ENCODE peak calls at places on chromosomes 2 and 18, in nine cellular contexts. Y is ureter; D is DMS 273 treated with DMSO at 0.1 percent for 48 hours; K is globus pallidus; I is AG04449; S is NCI-H510A; G is activated CD4-positive, alpha-beta T cell treated with anti-CD3 and anti-CD28 coated beads, Interleukin-2, amount 50 U/mL, for 4 hours; O is NCI-H524 treated with DMSO at 0.1 percent for 48 hours; P is CD4-positive, alpha-beta T cell. N is an unnamed sample.
A peak's percentile ranks its signal among the peaks of the same experiment; 100 is the strongest.

GRCh38 chr18:24817150-24818068 is 357.0 kb downstream of the HRH4 start:
- DNase-seq in I (no peak), G (no peak), P (no peak), Y (no peak), O (no peak), D (no peak), K (peak; percentile 17), S (no peak), N (no peak)

GRCh38 chr2:76251342-76251741 is 540.6 kb upstream of the GCFC2 start:
- DNase-seq in S (no peak), I (no peak), Y (no peak), K (no peak), D (no peak), P (no peak), O (no peak), G (no peak), N (no peak)

GRCh38 chr2:46780411-46780800 is 135.2 kb downstream of the MCFD2 start:
- DNase-seq in P (no peak), O (no peak), I (no peak), G (no peak), K (no peak), D (no peak), S (no peak), Y (peak; percentile 74), N (no peak)

GRCh38 chr2:46815121-46815802 is 100.3 kb downstream of the MCFD2 start:
- DNase-seq in D (no peak), S (no peak), O (no peak), P (no peak), K (no peak), Y (no peak), G (no peak), I (no peak), N (no peak)

GRCh38 chr18:31297248-31297647 is 20.7 kb upstream of the DSG1 start:
- DNase-seq in O (no peak), G (no peak), Y (no peak), D (no peak), P (no peak), K (no peak), I (no peak), S (no peak), N (no peak)

GRCh38 chr2:100064165-100064564 is 78.2 kb downstream of the AFF3 start:
- DNase-seq in P (no peak), O (no peak), G (no peak), Y (no peak), D (no peak), I (no peak), K (no peak), S (no peak), N (no peak)

GRCh38 chr18:62331581-62332436 is 6.7 kb downstream of the TNFRSF11A start:
- DNase-seq in O (no peak), I (no peak), S (no peak), P (no peak), Y (no peak), K (no peak), G (no peak), D (no peak), N (no peak)

GRCh38 chr2:187500585-187501359 is 52.7 kb upstream of the CALCRL start:
- DNase-seq in S (peak; percentile 1), K (no peak), D (no peak), O (no peak), Y (no peak), G (no peak), I (no peak), P (no peak), N (no peak)

GRCh38 chr2:173355132-173355865 is 627 bp downstream of the CDCA7 start:
- DNase-seq in I (no peak), K (no peak), O (no peak), G (no peak), D (peak; percentile 32), Y (peak; percentile 46), P (no peak), S (peak; percentile 80), N (no peak)

GRCh38 chr2:16328521-16329190 is 337.0 kb downstream of the CYRIA start:
- DNase-seq in O (no peak), S (no peak), K (no peak), I (no peak), G (no peak), Y (no peak), D (no peak), P (no peak), N (no peak)

GRCh38 chr2:72133721-72134407 is 13.8 kb downstream of the CYP26B1 start:
- DNase-seq in D (no peak), S (no peak), G (no peak), O (no peak), K (no peak), I (no peak), Y (no peak), P (no peak), N (no peak)

GRCh38 chr18:2143666-2144065 is 427.6 kb downstream of the METTL4 start:
- DNase-seq in I (no peak), S (no peak), D (no peak), O (no peak), G (no peak), K (no peak), P (no peak), Y (no peak), N (no peak)

GRCh38 chr2:62559582-62559981 is 53.6 kb upstream of the TMEM17 start:
- DNase-seq in P (no peak), S (no peak), D (no peak), G (no peak), K (no peak), Y (no peak), O (no peak), I (no peak), N (no peak)

GRCh38 chr2:138276367-138276766 is 225.2 kb upstream of the SPOPL start:
- DNase-seq in O (peak; percentile 4), I (no peak), D (peak; percentile 28), K (no peak), P (no peak), Y (no peak), S (no peak), G (no peak), N (no peak)

GRCh38 chr2:56207760-56208159 is 24.0 kb downstream of the CCDC85A start:
- DNase-seq in I (no peak), Y (no peak), S (no peak), O (no peak), P (no peak), K (no peak), D (no peak), G (no peak), N (no peak)

GRCh38 chr2:169928463-169928864 is 101.2 kb downstream of the UBR3 start:
- DNase-seq in P (no peak), G (no peak), Y (no peak), I (peak; percentile 0), K (peak; percentile 37), O (no peak), D (no peak), S (peak; percentile 11), N (no peak)

GRCh38 chr2:72694715-72695496 is 130.9 kb downstream of the EXOC6B start:
- DNase-seq in D (peak; percentile 54), G (no peak), S (peak; percentile 36), P (no peak), Y (no peak), O (no peak), I (peak; percentile 64), K (no peak), N (no peak)

GRCh38 chr2:174729797-174730529 is 34.3 kb downstream of the CHRNA1 start:
- DNase-seq in Y (no peak), K (no peak), S (peak; percentile 68), O (peak; percentile 6), D (no peak), G (peak; percentile 34), P (peak; percentile 15), I (no peak), N (peak; percentile 28)

GRCh38 chr2:88606371-88607030 is 20.8 kb downstream of the EIF2AK3 start:
- DNase-seq in S (no peak), P (no peak), I (no peak), O (no peak), G (no peak), Y (no peak), K (no peak), D (no peak), N (no peak)

GRCh38 chr2:217289909-217290283 is 430.0 kb upstream of the TNP1 start:
- DNase-seq in I (no peak), K (no peak), D (no peak), O (no peak), P (no peak), G (no peak), S (peak; percentile 70), Y (no peak), N (no peak)

GRCh38 chr2:133241231-133241575 is 327.1 kb downstream of the NCKAP5 start:
- DNase-seq in D (no peak), O (no peak), K (no peak), S (no peak), P (no peak), Y (no peak), I (peak; percentile 47), G (no peak), N (no peak)

GRCh38 chr18:39462436-39462835 is 1896.8 kb upstream of the CELF4 start:
- DNase-seq in G (no peak), Y (no peak), P (no peak), S (no peak), K (no peak), I (no peak), D (no peak), O (no peak), N (no peak)

GRCh38 chr2:239472220-239472775 is 71.5 kb upstream of the HDAC4 start:
- DNase-seq in K (no peak), P (no peak), G (no peak), S (no peak), O (no peak), I (no peak), Y (no peak), D (no peak), N (no peak)

GRCh38 chr2:112033600-112033999 is 21.5 kb upstream of the TMEM87B start:
- DNase-seq in G (no peak), K (no peak), P (no peak), O (no peak), D (no peak), Y (no peak), S (no peak), I (no peak), N (no peak)

GRCh38 chr2:205879362-205879761 is 197.1 kb downstream of the NRP2 start:
- DNase-seq in K (no peak), G (no peak), D (no peak), I (no peak), P (no peak), O (peak; percentile 28), S (no peak), Y (no peak), N (no peak)

GRCh38 chr2:131152065-131152464 is 46.9 kb downstream of the PLEKHB2 start:
- DNase-seq in Y (no peak), O (no peak), K (no peak), I (no peak), D (no peak), P (no peak), G (no peak), S (no peak), N (no peak)

GRCh38 chr2:201126308-201127127 is 10.6 kb downstream of the CFLAR start:
- DNase-seq in K (no peak), Y (no peak), G (no peak), O (no peak), S (no peak), I (no peak), P (no peak), D (no peak), N (no peak)

GRCh38 chr2:88865801-88866353 is 174.4 kb downstream of the RPIA start:
- DNase-seq in P (no peak), K (no peak), G (no peak), I (no peak), S (no peak), Y (no peak), O (no peak), D (no peak), N (no peak)

GRCh38 chr2:143528021-143528420 is 398.8 kb downstream of the ARHGAP15 start:
- DNase-seq in K (no peak), I (no peak), P (no peak), D (no peak), S (no peak), O (no peak), Y (no peak), G (no peak), N (no peak)

GRCh38 chr2:216006164-216006663 is 7.1 kb downstream of the MREG start:
- DNase-seq in I (no peak), O (no peak), P (peak; percentile 8), G (no peak), Y (peak; percentile 69), S (no peak), K (no peak), D (no peak), N (no peak)

GRCh38 chr2:32671885-32672519 is 44.2 kb downstream of the TTC27 start:
- DNase-seq in S (no peak), I (no peak), D (no peak), K (no peak), P (no peak), Y (no peak), O (no peak), G (no peak), N (no peak)

N was measured in T-helper 17 cell.